ENCODE peak calls at places on chromosomes 4 and X, in six cellular contexts. D, V, T, G, W and O are unnamed samples.

GRCh38 chrX:13101439-13102139 is 57.2 kb upstream of the FAM9C start:
- DNase-seq in G (no peak), V (peak), D (peak), T (peak), W (peak), O (peak)

GRCh38 chrX:40005290-40006011 is 92.3 kb downstream of the BCOR start:
- DNase-seq in V (no peak), T (no peak), G (no peak), W (no peak), D (no peak), O (peak)

GRCh38 chrX:16160729-16161128 is 6.6 kb upstream of the MAGEB17 start:
- DNase-seq in T (no peak), D (peak), V (no peak), W (peak), G (no peak), O (no peak)

GRCh38 chrX:12741416-12741815 is 49.8 kb upstream of the PRPS2 start:
- DNase-seq in V (no peak), G (no peak), T (no peak), W (no peak), D (no peak), O (no peak)

GRCh38 chr4:150395872-150396271 is 186.1 kb upstream of the MAB21L2 start:
- DNase-seq in T (no peak), V (no peak), D (no peak), G (no peak), W (no peak), O (no peak)

GRCh38 chr4:8048856-8049686 is 109.4 kb upstream of the AFAP1 start:
- DNase-seq in V (no peak), W (no peak), T (no peak), G (no peak), D (no peak), O (no peak)

GRCh38 chrX:73916931-73917657 is 354.1 kb downstream of the CHIC1 start:
- DNase-seq in V (no peak), G (peak), T (no peak), D (peak), W (peak), O (no peak)

GRCh38 chr4:61200195-61200990 is at the start of gene ADGRL3:
- DNase-seq in D (peak), T (peak), V (peak), W (no peak), G (peak), O (peak)

GRCh38 chrX:23732704-23733103 is 10.4 kb downstream of the ACOT9 start:
- DNase-seq in G (no peak), V (no peak), W (no peak), D (no peak), T (no peak), O (no peak)

GRCh38 chr4:139617702-139618490 is 47.7 kb upstream of the MGST2 start:
- DNase-seq in T (no peak), V (no peak), G (no peak), D (peak), W (peak), O (no peak)

GRCh38 chr4:189202182-189202868 is 738.3 kb upstream of the FRG1 start:
- DNase-seq in W (peak), G (peak), D (peak), T (peak), V (peak), O (peak)

GRCh38 chr4:57504139-57504538 is 394.0 kb upstream of the IGFBP7 start:
- DNase-seq in G (no peak), T (no peak), W (no peak), D (no peak), V (no peak), O (no peak)

GRCh38 chr4:183391204-183391603 is 53.2 kb upstream of the CDKN2AIP start:
- DNase-seq in G (no peak), V (no peak), T (no peak), D (no peak), W (no peak), O (no peak)

GRCh38 chr4:110107868-110108267 is 90.5 kb downstream of the ELOVL6 start:
- DNase-seq in T (no peak), G (no peak), D (peak), W (no peak), V (no peak), O (no peak)

GRCh38 chr4:177239878-177240277 is 69.8 kb upstream of the NEIL3 start:
- DNase-seq in D (peak), G (no peak), W (no peak), T (no peak), V (no peak), O (no peak)

GRCh38 chr4:80237992-80238391 is 28.5 kb upstream of the FGF5 start:
- DNase-seq in V (no peak), T (no peak), D (peak), G (no peak), W (peak), O (no peak)

GRCh38 chrX:10008483-10009056 is 41.4 kb downstream of the CLDN34 start:
- DNase-seq in V (no peak), D (peak), T (no peak), W (no peak), G (no peak), O (no peak)

GRCh38 chrX:68830486-68831404 is 1.9 kb downstream of the EFNB1 start:
- DNase-seq in W (no peak), G (no peak), V (no peak), D (no peak), T (no peak), O (no peak)

GRCh38 chr4:153222790-153223417 is 18.7 kb downstream of the TRIM2 start:
- DNase-seq in V (peak), G (no peak), T (peak), D (peak), W (no peak), O (peak)

GRCh38 chrX:85139422-85139821 is 104.2 kb downstream of the SATL1 start:
- DNase-seq in T (no peak), V (no peak), D (no peak), G (no peak), W (no peak), O (no peak)

GRCh38 chr4:99404595-99405287 is 30.4 kb downstream of the ADH7 start:
- DNase-seq in W (no peak), D (peak), T (no peak), G (no peak), V (no peak), O (no peak)

GRCh38 chr4:73221734-73222133 is 36.9 kb downstream of the ANKRD17 start:
- DNase-seq in W (no peak), V (no peak), G (no peak), T (no peak), D (peak), O (no peak)

GRCh38 chr4:158949094-158949493 is 153.8 kb upstream of the RAPGEF2 start:
- DNase-seq in W (no peak), T (no peak), D (peak), V (no peak), G (no peak), O (no peak)

GRCh38 chr4:85751907-85752306 is 277.0 kb downstream of the ARHGAP24 start:
- DNase-seq in G (no peak), D (no peak), W (no peak), T (no peak), V (no peak), O (no peak)

GRCh38 chrX:45400380-45400779 is 199.7 kb upstream of the DIPK2B start:
- DNase-seq in V (no peak), W (no peak), T (no peak), G (no peak), D (peak), O (no peak)

GRCh38 chr4:118770741-118771187 is 65.2 kb downstream of the SEC24D start:
- DNase-seq in D (no peak), T (no peak), G (no peak), W (no peak), V (no peak), O (no peak)

GRCh38 chr4:47550899-47551548 is 65.9 kb downstream of the ATP10D start:
- DNase-seq in T (no peak), W (no peak), V (no peak), G (no peak), D (no peak), O (no peak)
- H3K27ac ChIP-seq in T (no peak), W (no peak), V (no peak), G (no peak), D (peak), O (no peak)

GRCh38 chr4:81457921-81458520 is 13.7 kb downstream of the RASGEF1B start:
- DNase-seq in G (no peak), V (no peak), T (no peak), D (no peak), W (no peak), O (no peak)

GRCh38 chr4:81460115-81460836 is 11.4 kb downstream of the RASGEF1B start:
- DNase-seq in G (no peak), T (no peak), W (no peak), V (peak), D (no peak), O (no peak)

GRCh38 chr4:81457345-81457744 is 14.4 kb downstream of the RASGEF1B start:
- DNase-seq in T (no peak), G (no peak), D (no peak), V (no peak), W (no peak), O (no peak)

GRCh38 chr4:81460837-81461233 is 10.9 kb downstream of the RASGEF1B start:
- DNase-seq in T (no peak), G (no peak), V (no peak), W (no peak), D (no peak), O (no peak)

GRCh38 chr4:81459233-81459632 is 12.5 kb downstream of the RASGEF1B start:
- DNase-seq in D (no peak), T (no peak), V (no peak), G (no peak), W (no peak), O (no peak)
- H3K27ac ChIP-seq in D (no peak), T (no peak), V (no peak), G (no peak), W (no peak), O (no peak)

GRCh38 chr4:66059131-66059530 is 388.8 kb upstream of the EPHA5 start:
- DNase-seq in D (no peak), V (no peak), W (no peak), G (no peak), T (no peak), O (no peak)

DNA sequence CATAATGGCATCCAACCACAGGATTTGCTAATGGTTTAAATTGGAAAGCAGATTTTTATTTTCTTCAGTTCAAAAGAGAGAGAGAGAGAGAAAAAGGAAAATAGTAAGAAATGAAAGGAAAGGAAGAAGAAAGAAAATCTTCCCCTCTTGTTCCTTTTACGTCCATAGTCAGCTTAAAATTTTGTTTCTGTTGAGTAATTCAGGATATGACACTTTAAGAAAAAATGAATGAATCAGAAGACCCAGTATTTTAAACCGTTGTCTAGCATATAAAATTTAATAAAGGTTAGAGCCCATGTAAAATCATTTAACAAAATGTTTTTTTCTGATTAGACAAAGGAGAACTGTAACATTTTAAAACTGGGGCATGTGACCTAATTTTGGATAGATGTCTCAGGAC is 391.8 kb upstream of the EPHA5 start:
- DNase-seq in G (no peak), W (no peak), T (no peak), D (peak), V (no peak), O (no peak)
- H3K27ac ChIP-seq in G (no peak), W (no peak), T (no peak), D (no peak), V (no peak), O (no peak)

GRCh38 chrX:115232933-115233496 is 881 bp downstream of the LRCH2 start:
- DNase-seq in V (no peak), W (no peak), T (no peak), G (no peak), D (peak), O (no peak)

GRCh38 chrX:115234220-115234557 is 293 bp upstream of the LRCH2 start:
- DNase-seq in V (no peak), D (no peak), W (no peak), T (no peak), G (no peak), O (no peak)

GRCh38 chrX:115229337-115229991 is 4.4 kb downstream of the LRCH2 start:
- DNase-seq in D (no peak), W (no peak), V (no peak), G (no peak), T (no peak), O (no peak)

GRCh38 chrX:115233497-115234219 is at the start of gene LRCH2:
- DNase-seq in D (peak), W (no peak), G (peak), T (peak), V (peak), O (peak)
- H3K27ac ChIP-seq in D (no peak), W (no peak), G (no peak), T (no peak), V (no peak), O (peak)

GRCh38 chrX:65635371-65635770 is 32.1 kb upstream of the MSN start:
- DNase-seq in D (peak), V (no peak), W (no peak), G (no peak), T (peak), O (no peak)

GRCh38 chrX:65630771-65631170 is 36.7 kb upstream of the MSN start:
- DNase-seq in G (no peak), V (no peak), T (no peak), W (no peak), D (no peak), O (no peak)

GRCh38 chrX:65637335-65637734 is 30.1 kb upstream of the MSN start:
- DNase-seq in D (no peak), G (no peak), W (no peak), V (no peak), T (no peak), O (no peak)

GRCh38 chrX:65635824-65636223 is 31.6 kb upstream of the MSN start:
- DNase-seq in D (no peak), V (no peak), T (no peak), W (no peak), G (no peak), O (no peak)

GRCh38 chrX:65634732-65635131 is 32.7 kb upstream of the MSN start:
- DNase-seq in W (no peak), G (no peak), T (no peak), V (no peak), D (no peak), O (no peak)
- H3K27ac ChIP-seq in W (peak), G (no peak), T (peak), V (peak), D (no peak), O (peak)

DNA sequence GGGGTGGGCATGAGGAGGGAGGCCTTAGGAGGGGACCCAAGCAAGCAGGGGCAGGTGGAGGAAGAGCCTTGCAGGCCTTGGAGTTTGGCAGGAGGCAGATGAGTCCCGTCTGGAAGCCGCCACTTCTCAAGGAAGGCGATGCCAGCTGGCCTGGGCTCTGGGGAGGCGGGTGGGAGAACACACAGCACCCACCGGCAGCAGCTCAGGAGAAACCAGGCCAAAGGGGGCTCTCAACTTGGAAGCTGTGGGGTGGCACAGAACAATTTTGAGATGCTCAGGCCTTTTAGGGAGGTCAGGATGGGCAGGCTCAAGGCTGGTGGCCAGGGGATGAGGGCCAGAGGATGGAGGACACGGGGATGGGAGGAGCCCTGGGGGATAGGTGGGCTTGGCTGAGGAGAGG is 11.6 kb upstream of the DUSP9 start:
- DNase-seq in W (no peak), V (no peak), T (no peak), D (no peak), G (no peak), O (peak)
- H3K27ac ChIP-seq in W (no peak), V (no peak), T (no peak), D (no peak), G (no peak), O (no peak)

DNA sequence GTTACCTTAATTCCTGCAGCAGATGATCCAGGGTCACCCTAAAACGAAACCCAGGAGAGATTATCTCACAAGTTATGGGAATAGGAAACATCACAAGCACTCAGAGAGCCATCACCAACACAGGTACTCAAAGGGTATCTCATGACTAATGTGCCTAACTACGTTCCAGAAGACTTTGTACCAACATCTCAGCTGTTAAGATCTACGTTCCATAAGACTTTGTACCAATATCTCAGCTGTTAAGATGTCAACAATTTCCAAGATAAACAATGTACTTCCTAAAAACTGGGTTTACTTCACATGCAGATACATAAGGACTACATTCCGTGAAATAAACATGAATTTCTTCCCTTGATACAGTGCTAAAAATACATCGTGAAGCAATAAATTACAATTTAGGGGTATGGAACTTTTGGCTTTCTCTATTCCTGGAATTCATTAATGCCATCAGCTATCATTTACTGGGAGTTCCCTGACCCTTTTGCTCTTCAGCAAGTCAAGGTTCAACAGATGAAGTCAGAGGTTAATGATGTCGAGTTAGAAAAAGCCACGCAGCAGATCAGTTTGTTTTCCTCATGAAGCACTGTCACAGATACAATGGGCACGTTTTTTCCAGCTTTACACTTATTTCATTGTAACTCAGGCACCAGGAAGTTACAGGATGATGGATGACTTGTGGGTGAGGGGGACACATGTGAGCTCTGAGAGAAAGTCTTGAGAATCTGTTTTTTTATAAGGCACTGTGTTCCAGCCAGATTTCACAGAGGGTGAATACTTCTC is 127.0 kb upstream of the ETNPPL start:
- DNase-seq in G (no peak), T (no peak), W (no peak), V (no peak), D (no peak), O (no peak)
- H3K27ac ChIP-seq in G (no peak), T (no peak), W (no peak), V (no peak), D (no peak), O (no peak)

DNA sequence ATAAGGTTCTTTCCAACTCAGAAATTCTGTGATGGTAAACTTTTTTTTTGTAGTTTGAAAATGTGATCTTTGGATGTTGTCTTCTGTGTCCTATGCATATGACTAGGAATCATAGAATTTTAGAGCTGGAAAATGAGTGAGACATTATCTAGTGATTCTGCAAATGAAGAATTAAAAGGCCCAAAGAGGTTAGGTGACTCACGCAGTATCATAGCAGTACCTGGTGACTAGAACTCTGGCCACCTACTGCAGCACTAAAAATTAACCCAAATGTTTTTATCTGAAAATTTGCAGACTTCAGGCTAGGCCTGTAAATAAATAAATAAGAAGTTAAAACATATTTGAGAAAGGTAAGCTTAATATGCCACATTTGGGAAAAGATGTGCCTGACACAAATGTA is 52.8 kb downstream of the NFKB1 start:
- DNase-seq in D (peak), T (no peak), G (no peak), W (no peak), V (no peak), O (no peak)
- H3K27ac ChIP-seq in D (peak), T (no peak), G (no peak), W (no peak), V (no peak), O (no peak)

GRCh38 chr4:76449362-76449767 is 14.3 kb downstream of the SHROOM3 start:
- DNase-seq in W (no peak), T (no peak), D (no peak), G (no peak), V (no peak), O (no peak)
- H3K27ac ChIP-seq in W (no peak), T (no peak), D (no peak), G (peak), V (peak), O (no peak)

DNA sequence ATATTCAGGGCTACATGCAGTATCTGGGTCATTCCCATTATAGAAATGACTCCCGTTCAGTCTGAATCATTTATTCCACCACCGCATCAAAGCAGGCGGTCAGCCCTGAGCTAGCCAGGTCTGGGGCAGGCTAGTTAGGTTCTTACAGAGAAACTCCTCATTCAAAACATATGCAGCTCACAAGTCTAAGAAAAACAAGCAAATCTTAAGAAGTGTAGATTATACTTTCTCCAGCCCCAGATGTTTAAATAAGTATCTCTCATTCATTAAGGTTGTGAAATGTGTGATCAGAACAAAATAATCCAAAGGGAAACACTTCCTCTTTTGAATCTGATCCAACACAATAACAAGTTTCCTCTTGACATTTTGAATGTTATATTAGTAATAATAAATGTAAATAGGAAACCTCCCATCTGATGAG is 441.9 kb downstream of the INPP4B start:
- DNase-seq in T (peak), D (peak), V (no peak), G (no peak), W (peak), O (no peak)
- H3K27ac ChIP-seq in T (peak), D (peak), V (no peak), G (no peak), W (peak), O (no peak)